ENCODE peak calls at places on chromosomes 16 and 17, in four cellular contexts. L, X, K and Y are unnamed samples.

GRCh38 chr16:535446-536405 is 8.2 kb downstream of the CAPN15 start:
- DNase-seq in L (peak), X (no peak), K (no peak), Y (no peak)

GRCh38 chr16:46775214-46775613 is 27.1 kb upstream of the MYLK3 start:
- DNase-seq in L (no peak), X (no peak), K (no peak), Y (no peak)

GRCh38 chr17:12519956-12520594 is 145.6 kb upstream of the MYOCD start:
- DNase-seq in L (no peak), X (no peak), K (no peak), Y (no peak)

GRCh38 chr17:59848778-59849177 is 44.0 kb downstream of the TUBD1 start:
- DNase-seq in L (no peak), X (peak), K (no peak), Y (no peak)

GRCh38 chr16:68065716-68066305 is 19.4 kb upstream of the NFATC3 start:
- DNase-seq in L (no peak), X (no peak), K (no peak), Y (no peak)

GRCh38 chr17:31415640-31416502 is 24.4 kb downstream of the RAB11FIP4 start:
- DNase-seq in L (no peak), X (no peak), K (no peak), Y (no peak)

GRCh38 chr17:28958820-28959455 is 7.6 kb upstream of the PHF12 start:
- DNase-seq in L (no peak), X (no peak), K (no peak), Y (no peak)

GRCh38 chr16:66223176-66223780 is 143.2 kb upstream of the CDH5 start:
- DNase-seq in L (no peak), X (no peak), K (no peak), Y (no peak)

GRCh38 chr17:31674305-31674704 is 184.7 kb downstream of the COPRS start:
- DNase-seq in L (no peak), X (no peak), K (no peak), Y (no peak)

GRCh38 chr16:15770512-15770911 is 86.3 kb downstream of the MYH11 start:
- DNase-seq in L (no peak), X (no peak), K (no peak), Y (no peak)

GRCh38 chr17:60354223-60354622 is 37.7 kb downstream of the USP32 start:
- DNase-seq in L (no peak), X (no peak), K (no peak), Y (no peak)

GRCh38 chr17:69300222-69300621 is 26.7 kb downstream of the ABCA5 start:
- DNase-seq in L (no peak), X (peak), K (no peak), Y (no peak)

GRCh38 chr17:29573871-29574731 is 5.6 kb downstream of the TP53I13 start:
- DNase-seq in L (no peak), X (no peak), K (no peak), Y (no peak)

GRCh38 chr17:39132192-39132600 is 19.2 kb downstream of the PLXDC1 start:
- DNase-seq in L (no peak), X (no peak), K (no peak), Y (no peak)

GRCh38 chr17:64262422-64263260 is at the start of gene TEX2:
- DNase-seq in L (peak), X (peak), K (no peak), Y (peak)

GRCh38 chr16:4945560-4946502 is 8.9 kb upstream of the PPL start:
- DNase-seq in L (no peak), X (no peak), K (no peak), Y (no peak)

GRCh38 chr16:81263470-81264200 is 25.1 kb downstream of the BCO1 start:
- DNase-seq in L (no peak), X (no peak), K (no peak), Y (no peak)

GRCh38 chr17:35778641-35779196 is 16.7 kb downstream of the MMP28 start:
- DNase-seq in L (no peak), X (no peak), K (no peak), Y (no peak)

GRCh38 chr16:22318690-22319358 is 21.6 kb downstream of the POLR3E start:
- DNase-seq in L (peak), X (peak), K (no peak), Y (no peak)

GRCh38 chr17:9367186-9367585 is 208.4 kb downstream of the STX8 start:
- DNase-seq in L (no peak), X (no peak), K (no peak), Y (no peak)

GRCh38 chr16:9787717-9788116 is 394.5 kb downstream of the GRIN2A start:
- DNase-seq in L (peak), X (no peak), K (peak), Y (no peak)

GRCh38 chr17:74006366-74006765 is 197.1 kb upstream of the RPL38 start:
- DNase-seq in L (no peak), X (no peak), K (no peak), Y (no peak)

GRCh38 chr17:45646288-45646988 is 137.7 kb upstream of the CRHR1 start:
- DNase-seq in L (no peak), X (peak), K (no peak), Y (no peak)

GRCh38 chr17:48604770-48605329 is at the start of gene HOXB6:
- DNase-seq in L (peak), X (no peak), K (no peak), Y (no peak)

GRCh38 chr16:85003723-85004586 is 7.4 kb downstream of the ZDHHC7 start:
- DNase-seq in L (no peak), X (no peak), K (no peak), Y (no peak)

GRCh38 chr17:29840884-29841283 is 89.1 kb downstream of the SSH2 start:
- DNase-seq in L (no peak), X (no peak), K (no peak), Y (no peak)

GRCh38 chr17:77282524-77283515 is 142.1 kb downstream of the SEC14L1 start:
- DNase-seq in L (no peak), X (no peak), K (peak), Y (no peak)
- TF ChIP-seq POLR2AphosphoS5 in L (no peak), X (no peak), K (no peak), Y (no peak)

GRCh38 chr17:17445925-17446665 is 30.7 kb upstream of the MED9 start:
- DNase-seq in L (no peak), X (no peak), K (no peak), Y (no peak)
- TF ChIP-seq SPI1 in L (no peak), X (no peak), K (no peak), Y (no peak)

GRCh38 chr16:77158293-77158692 is 32.7 kb upstream of the MON1B start:
- DNase-seq in L (no peak), X (no peak), K (no peak), Y (no peak)
- TF ChIP-seq POLR2AphosphoS5 in L (no peak), X (no peak), K (no peak), Y (no peak)

GRCh38 chr16:14042706-14043105 is 28.4 kb upstream of the MRTFB start:
- DNase-seq in L (no peak), X (no peak), K (no peak), Y (no peak)
- TF ChIP-seq SPI1 in L (no peak), X (no peak), K (no peak), Y (no peak)

GRCh38 chr17:44079877-44080821 is 9.6 kb downstream of the G6PC3 start:
- DNase-seq in L (no peak), X (no peak), K (no peak), Y (no peak)

GRCh38 chr17:44083250-44083849 is 12.8 kb downstream of the G6PC3 start:
- DNase-seq in L (peak), X (peak), K (no peak), Y (no peak)

GRCh38 chr17:44084131-44084538 is 13.6 kb downstream of the G6PC3 start:
- DNase-seq in L (peak), X (peak), K (no peak), Y (no peak)

GRCh38 chr17:44081681-44082080 is 11.1 kb downstream of the G6PC3 start:
- DNase-seq in L (no peak), X (no peak), K (no peak), Y (no peak)

DNA sequence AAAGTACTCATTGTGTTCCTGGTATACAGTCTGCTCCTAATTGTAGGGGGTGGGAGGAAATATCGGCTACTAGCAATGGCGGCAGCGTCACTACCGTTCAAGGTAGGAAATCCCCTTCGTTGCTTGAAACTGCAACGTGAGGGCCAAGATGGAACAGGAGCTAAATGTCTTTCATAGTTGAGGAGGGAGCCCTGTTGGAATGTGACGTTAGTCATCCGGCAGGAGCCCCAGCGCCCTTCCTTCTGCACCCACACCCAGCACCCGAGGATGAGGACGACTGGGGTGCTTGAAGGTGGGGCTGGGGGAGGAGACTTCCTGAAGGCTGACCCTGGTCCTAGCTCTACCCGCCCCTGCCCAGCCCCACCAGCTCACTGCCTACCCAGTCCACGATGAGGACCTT is 11.7 kb downstream of the G6PC3 start:
- DNase-seq in L (no peak), X (no peak), K (no peak), Y (no peak)
- TF ChIP-seq POLR2AphosphoS5 in L (no peak), X (no peak), K (no peak), Y (no peak)

DNA sequence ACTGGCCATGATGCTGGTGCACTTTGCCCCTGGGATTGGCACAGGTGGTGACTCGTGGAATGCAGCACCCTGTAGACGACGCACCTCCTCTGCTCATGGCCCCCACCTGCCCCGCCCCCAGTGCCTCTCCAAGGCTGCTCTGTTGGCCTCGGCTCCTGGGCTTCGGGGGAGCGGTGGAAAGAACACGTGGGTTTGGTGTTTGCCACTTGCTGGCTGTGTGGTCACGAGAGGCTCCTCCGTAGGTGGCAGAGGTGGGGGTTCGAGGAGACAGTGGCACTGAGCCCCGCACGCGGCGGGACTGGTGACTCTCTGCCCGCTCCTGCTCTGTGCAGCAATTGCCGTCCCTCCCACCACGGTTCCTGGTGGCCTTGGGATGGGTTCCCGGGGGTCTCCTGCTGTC is 82.8 kb upstream of the ZNF750 start:
- DNase-seq in L (no peak), X (no peak), K (no peak), Y (no peak)
- TF ChIP-seq SPI1 in L (no peak), X (no peak), K (no peak), Y (no peak)

GRCh38 chr17:21005803-21006202 is 37.0 kb downstream of the USP22 start:
- DNase-seq in L (no peak), X (no peak), K (no peak), Y (no peak)
- TF ChIP-seq POLR2AphosphoS5 in L (no peak), X (no peak), K (no peak), Y (no peak)

GRCh38 chr16:50311891-50312501 is 45.6 kb downstream of the ADCY7 start:
- DNase-seq in L (no peak), X (no peak), K (no peak), Y (no peak)
- TF ChIP-seq SPI1 in L (no peak), X (no peak), K (no peak), Y (no peak)

DNA sequence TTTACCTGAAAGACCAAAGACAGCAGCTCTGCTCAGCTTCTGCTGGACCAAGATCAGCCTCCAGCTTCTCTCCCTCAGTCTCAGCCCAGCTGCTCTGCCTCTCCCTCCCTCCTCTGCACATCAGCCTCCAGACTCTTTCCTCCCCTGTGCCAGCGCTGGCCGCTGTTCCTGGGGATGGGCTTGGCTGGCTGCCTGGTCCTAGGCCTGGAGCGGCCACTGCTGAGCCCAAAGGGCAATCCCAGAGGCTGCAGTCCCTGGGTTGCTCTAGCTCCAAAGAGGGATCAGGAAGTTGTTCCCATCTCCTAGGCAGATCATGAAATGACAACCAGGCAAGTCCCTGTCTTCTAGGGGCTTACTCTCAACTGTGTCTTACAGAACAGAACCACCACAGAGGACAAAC is 31.3 kb downstream of the DCUN1D3 start:
- DNase-seq in L (no peak), X (no peak), K (no peak), Y (no peak)
- TF ChIP-seq POLR2AphosphoS5 in L (no peak), X (no peak), K (no peak), Y (no peak)